ENCODE peak calls at places on chromosome 21, in eight cellular contexts. One of them, this sample, is unnamed.

GRCh38 chr21:31888936-31889371 is 16.1 kb downstream of the HUNK start:
- DNase-seq in NCI-H1694 treated with DMSO at 0.1 percent for 48 hours: no peak
- DNase-seq in Calu3: peak; percentile 47
- DNase-seq in naive thymus-derived CD4-positive, alpha-beta T cell: no peak
- DNase-seq in K562: no peak
- DNase-seq in ELR: no peak
- DNase-seq in DMS153: peak; percentile 19
- DNase-seq in AG20443: peak; percentile 52
- DNase-seq in this sample: no peak

GRCh38 chr21:41280115-41280919 is 36.3 kb upstream of the FAM3B start:
- DNase-seq in AG20443: peak; percentile 79
- DNase-seq in NCI-H1694 treated with DMSO at 0.1 percent for 48 hours: no peak
- DNase-seq in Calu3: no peak
- DNase-seq in K562: no peak
- DNase-seq in naive thymus-derived CD4-positive, alpha-beta T cell: no peak
- DNase-seq in ELR: no peak
- DNase-seq in DMS153: no peak
- DNase-seq in this sample: no peak

GRCh38 chr21:41398831-41399230 is 27.2 kb upstream of the MX1 start:
- DNase-seq in K562: no peak
- DNase-seq in ELR: no peak
- DNase-seq in DMS153: no peak
- DNase-seq in naive thymus-derived CD4-positive, alpha-beta T cell: no peak
- DNase-seq in AG20443: no peak
- DNase-seq in NCI-H1694 treated with DMSO at 0.1 percent for 48 hours: no peak
- DNase-seq in Calu3: no peak
- DNase-seq in this sample: no peak

GRCh38 chr21:22076471-22076870 is 1078.3 kb downstream of the NCAM2 start:
- DNase-seq in Calu3: no peak
- DNase-seq in DMS153: no peak
- DNase-seq in naive thymus-derived CD4-positive, alpha-beta T cell: no peak
- DNase-seq in AG20443: no peak
- DNase-seq in ELR: no peak
- DNase-seq in NCI-H1694 treated with DMSO at 0.1 percent for 48 hours: no peak
- DNase-seq in K562: no peak
- DNase-seq in this sample: no peak

GRCh38 chr21:31162827-31163226 is 124.6 kb upstream of the KRTAP19-8 start:
- DNase-seq in naive thymus-derived CD4-positive, alpha-beta T cell: no peak
- DNase-seq in AG20443: peak; percentile 41
- DNase-seq in ELR: peak; percentile 54
- DNase-seq in Calu3: no peak
- DNase-seq in K562: no peak
- DNase-seq in NCI-H1694 treated with DMSO at 0.1 percent for 48 hours: no peak
- DNase-seq in DMS153: no peak
- DNase-seq in this sample: no peak

GRCh38 chr21:29168874-29169273 is 38.4 kb downstream of the MAP3K7CL start:
- DNase-seq in NCI-H1694 treated with DMSO at 0.1 percent for 48 hours: no peak
- DNase-seq in naive thymus-derived CD4-positive, alpha-beta T cell: no peak
- DNase-seq in Calu3: peak; percentile 55
- DNase-seq in DMS153: no peak
- DNase-seq in ELR: peak; percentile 47
- DNase-seq in K562: no peak
- DNase-seq in AG20443: no peak
- DNase-seq in this sample: no peak

GRCh38 chr21:45178971-45179370 is 104.6 kb downstream of the ADARB1 start:
- DNase-seq in naive thymus-derived CD4-positive, alpha-beta T cell: no peak
- DNase-seq in AG20443: no peak
- DNase-seq in DMS153: no peak
- DNase-seq in K562: no peak
- DNase-seq in Calu3: no peak
- DNase-seq in ELR: no peak
- DNase-seq in NCI-H1694 treated with DMSO at 0.1 percent for 48 hours: no peak
- DNase-seq in this sample: no peak

GRCh38 chr21:39874759-39875158 is 7.5 kb downstream of the PCP4 start:
- DNase-seq in NCI-H1694 treated with DMSO at 0.1 percent for 48 hours: no peak
- DNase-seq in ELR: no peak
- DNase-seq in AG20443: no peak
- DNase-seq in Calu3: no peak
- DNase-seq in K562: no peak
- DNase-seq in naive thymus-derived CD4-positive, alpha-beta T cell: no peak
- DNase-seq in DMS153: no peak
- DNase-seq in this sample: no peak

GRCh38 chr21:31204801-31205200 is 139.3 kb downstream of the TIAM1 start:
- DNase-seq in ELR: no peak
- DNase-seq in NCI-H1694 treated with DMSO at 0.1 percent for 48 hours: no peak
- DNase-seq in AG20443: no peak
- DNase-seq in K562: no peak
- DNase-seq in Calu3: no peak
- DNase-seq in DMS153: no peak
- DNase-seq in naive thymus-derived CD4-positive, alpha-beta T cell: no peak
- DNase-seq in this sample: no peak

GRCh38 chr21:25582164-25582563 is 25.1 kb downstream of the MRPL39 start:
- DNase-seq in Calu3: no peak
- DNase-seq in NCI-H1694 treated with DMSO at 0.1 percent for 48 hours: no peak
- DNase-seq in DMS153: no peak
- DNase-seq in ELR: no peak
- DNase-seq in naive thymus-derived CD4-positive, alpha-beta T cell: no peak
- DNase-seq in AG20443: no peak
- DNase-seq in K562: no peak
- DNase-seq in this sample: no peak

GRCh38 chr21:23612210-23612609 is 1995.1 kb downstream of the MRPL39 start:
- DNase-seq in AG20443: no peak
- DNase-seq in Calu3: no peak
- DNase-seq in NCI-H1694 treated with DMSO at 0.1 percent for 48 hours: no peak
- DNase-seq in DMS153: no peak
- DNase-seq in K562: no peak
- DNase-seq in naive thymus-derived CD4-positive, alpha-beta T cell: no peak
- DNase-seq in ELR: no peak
- DNase-seq in this sample: no peak

GRCh38 chr21:45507523-45507875 is 34.7 kb downstream of the SLC19A1 start:
- DNase-seq in AG20443: no peak
- DNase-seq in naive thymus-derived CD4-positive, alpha-beta T cell: no peak
- DNase-seq in Calu3: no peak
- DNase-seq in ELR: no peak
- DNase-seq in K562: no peak
- DNase-seq in DMS153: no peak
- DNase-seq in NCI-H1694 treated with DMSO at 0.1 percent for 48 hours: no peak
- DNase-seq in this sample: no peak

GRCh38 chr21:45937721-45938452 is 43.7 kb upstream of the COL6A1 start:
- DNase-seq in K562: no peak
- DNase-seq in Calu3: no peak
- DNase-seq in AG20443: no peak
- DNase-seq in DMS153: no peak
- DNase-seq in naive thymus-derived CD4-positive, alpha-beta T cell: no peak
- DNase-seq in ELR: no peak
- DNase-seq in NCI-H1694 treated with DMSO at 0.1 percent for 48 hours: peak; percentile 18
- DNase-seq in this sample: no peak

GRCh38 chr21:45515241-45516061 is 26.8 kb downstream of the SLC19A1 start:
- DNase-seq in NCI-H1694 treated with DMSO at 0.1 percent for 48 hours: no peak
- DNase-seq in naive thymus-derived CD4-positive, alpha-beta T cell: no peak
- DNase-seq in Calu3: no peak
- DNase-seq in ELR: no peak
- DNase-seq in DMS153: no peak
- DNase-seq in AG20443: no peak
- DNase-seq in K562: no peak
- DNase-seq in this sample: no peak

GRCh38 chr21:44722701-44723100 is 11.3 kb upstream of the TSPEAR start:
- DNase-seq in K562: no peak
- DNase-seq in DMS153: peak; percentile 40
- DNase-seq in ELR: no peak
- DNase-seq in NCI-H1694 treated with DMSO at 0.1 percent for 48 hours: no peak
- DNase-seq in AG20443: no peak
- DNase-seq in naive thymus-derived CD4-positive, alpha-beta T cell: no peak
- DNase-seq in Calu3: no peak
- DNase-seq in this sample: no peak

GRCh38 chr21:29928537-29928936 is 11.3 kb downstream of the GRIK1 start:
- DNase-seq in K562: no peak
- DNase-seq in Calu3: no peak
- DNase-seq in DMS153: no peak
- DNase-seq in ELR: no peak
- DNase-seq in NCI-H1694 treated with DMSO at 0.1 percent for 48 hours: no peak
- DNase-seq in AG20443: no peak
- DNase-seq in naive thymus-derived CD4-positive, alpha-beta T cell: no peak
- DNase-seq in this sample: no peak

GRCh38 chr21:45542242-45542666 is at the start of gene SLC19A1:
- DNase-seq in DMS153: no peak
- DNase-seq in NCI-H1694 treated with DMSO at 0.1 percent for 48 hours: no peak
- DNase-seq in K562: peak; percentile 98
- DNase-seq in AG20443: peak; percentile 99
- DNase-seq in ELR: peak; percentile 69
- DNase-seq in naive thymus-derived CD4-positive, alpha-beta T cell: peak; percentile 55
- DNase-seq in Calu3: peak; percentile 69
- DNase-seq in this sample: peak; percentile 61

GRCh38 chr21:33383056-33383888 is 19.9 kb upstream of the IFNGR2 start:
- DNase-seq in ELR: peak; percentile 94
- DNase-seq in naive thymus-derived CD4-positive, alpha-beta T cell: no peak
- DNase-seq in Calu3: peak; percentile 76
- DNase-seq in DMS153: no peak
- DNase-seq in K562: peak; percentile 43
- DNase-seq in NCI-H1694 treated with DMSO at 0.1 percent for 48 hours: no peak
- DNase-seq in AG20443: peak; percentile 55
- DNase-seq in this sample: peak; percentile 93

GRCh38 chr21:45304161-45304830 is 16.6 kb upstream of the POFUT2 start:
- DNase-seq in Calu3: no peak
- DNase-seq in NCI-H1694 treated with DMSO at 0.1 percent for 48 hours: no peak
- DNase-seq in DMS153: no peak
- DNase-seq in K562: no peak
- DNase-seq in naive thymus-derived CD4-positive, alpha-beta T cell: no peak
- DNase-seq in AG20443: no peak
- DNase-seq in ELR: no peak
- DNase-seq in this sample: no peak

GRCh38 chr21:25536752-25537151 is 70.5 kb downstream of the MRPL39 start:
- DNase-seq in naive thymus-derived CD4-positive, alpha-beta T cell: no peak
- DNase-seq in AG20443: no peak
- DNase-seq in K562: no peak
- DNase-seq in DMS153: no peak
- DNase-seq in ELR: no peak
- DNase-seq in Calu3: no peak
- DNase-seq in NCI-H1694 treated with DMSO at 0.1 percent for 48 hours: no peak
- DNase-seq in this sample: no peak

GRCh38 chr21:37527716-37528115 is 161.1 kb downstream of the DYRK1A start:
- DNase-seq in NCI-H1694 treated with DMSO at 0.1 percent for 48 hours: no peak
- DNase-seq in Calu3: no peak
- DNase-seq in ELR: no peak
- DNase-seq in K562: no peak
- DNase-seq in AG20443: no peak
- DNase-seq in DMS153: no peak
- DNase-seq in naive thymus-derived CD4-positive, alpha-beta T cell: no peak
- DNase-seq in this sample: no peak

GRCh38 chr21:41480086-41480690 is 27.8 kb downstream of the TMPRSS2 start:
- DNase-seq in ELR: no peak
- DNase-seq in naive thymus-derived CD4-positive, alpha-beta T cell: no peak
- DNase-seq in NCI-H1694 treated with DMSO at 0.1 percent for 48 hours: no peak
- DNase-seq in AG20443: no peak
- DNase-seq in Calu3: no peak
- DNase-seq in DMS153: no peak
- DNase-seq in K562: no peak
- DNase-seq in this sample: no peak

GRCh38 chr21:35989185-35989735 is 71.1 kb downstream of the SETD4 start:
- DNase-seq in NCI-H1694 treated with DMSO at 0.1 percent for 48 hours: no peak
- DNase-seq in AG20443: peak; percentile 91
- DNase-seq in K562: no peak
- DNase-seq in DMS153: no peak
- DNase-seq in ELR: no peak
- DNase-seq in naive thymus-derived CD4-positive, alpha-beta T cell: no peak
- DNase-seq in Calu3: no peak
- DNase-seq in this sample: no peak

GRCh38 chr21:35062016-35062415 is 12.9 kb upstream of the RUNX1 start:
- DNase-seq in ELR: no peak
- DNase-seq in Calu3: no peak
- DNase-seq in NCI-H1694 treated with DMSO at 0.1 percent for 48 hours: no peak
- DNase-seq in DMS153: no peak
- DNase-seq in naive thymus-derived CD4-positive, alpha-beta T cell: no peak
- DNase-seq in K562: no peak
- DNase-seq in AG20443: no peak
- DNase-seq in this sample: no peak

GRCh38 chr21:31098576-31099005 is 60.3 kb upstream of the KRTAP19-8 start:
- DNase-seq in K562: peak; percentile 60
- DNase-seq in naive thymus-derived CD4-positive, alpha-beta T cell: peak; percentile 48
- DNase-seq in AG20443: peak; percentile 85
- DNase-seq in Calu3: peak; percentile 62
- DNase-seq in NCI-H1694 treated with DMSO at 0.1 percent for 48 hours: peak; percentile 75
- DNase-seq in DMS153: no peak
- DNase-seq in ELR: peak; percentile 42
- DNase-seq in this sample: peak; percentile 66

GRCh38 chr21:35528109-35529042 is 479.3 kb upstream of the RUNX1 start:
- DNase-seq in K562: no peak
- DNase-seq in NCI-H1694 treated with DMSO at 0.1 percent for 48 hours: no peak
- DNase-seq in DMS153: no peak
- DNase-seq in Calu3: peak; percentile 4
- DNase-seq in AG20443: peak; percentile 24
- DNase-seq in naive thymus-derived CD4-positive, alpha-beta T cell: peak; percentile 37
- DNase-seq in ELR: peak; percentile 6
- DNase-seq in this sample: peak; percentile 36

GRCh38 chr21:27519357-27519756 is 552.5 kb upstream of the ADAMTS5 start:
- DNase-seq in ELR: peak; percentile 83
- DNase-seq in Calu3: no peak
- DNase-seq in K562: no peak
- DNase-seq in NCI-H1694 treated with DMSO at 0.1 percent for 48 hours: peak; percentile 53
- DNase-seq in naive thymus-derived CD4-positive, alpha-beta T cell: no peak
- DNase-seq in AG20443: peak; percentile 31
- DNase-seq in DMS153: no peak
- DNase-seq in this sample: no peak

GRCh38 chr21:35615325-35615724 is 445.0 kb downstream of the SETD4 start:
- DNase-seq in AG20443: no peak
- DNase-seq in naive thymus-derived CD4-positive, alpha-beta T cell: no peak
- DNase-seq in DMS153: no peak
- DNase-seq in Calu3: no peak
- DNase-seq in K562: no peak
- DNase-seq in ELR: no peak
- DNase-seq in NCI-H1694 treated with DMSO at 0.1 percent for 48 hours: no peak
- DNase-seq in this sample: no peak

This sample was measured in stimulated activated naive B cell treated with anti-CD40 and anti-IgM and Interleukin-4, amounts not matched to agents 10 μg/mL and 1 μg/mL and 100 μg/mL, for 72 hours.